ENCODE peak calls at places on chromosomes 6 and 20, in four cellular contexts. One of them, this sample, is unnamed.

GRCh38 chr20:63915471-63915870 is 20.5 kb downstream of the DNAJC5 start:
- DNase-seq in K562: no peak
- DNase-seq in GM12878: no peak
- DNase-seq in HepG2: no peak
- DNase-seq in this sample: no peak

GRCh38 chr6:47097092-47097945 is 55.2 kb upstream of the ADGRF1 start:
- DNase-seq in GM12878: peak
- DNase-seq in K562: peak
- DNase-seq in HepG2: peak
- DNase-seq in this sample: peak

GRCh38 chr6:52420668-52421358 is 671 bp downstream of the EFHC1 start:
- DNase-seq in GM12878: no peak
- DNase-seq in K562: peak
- DNase-seq in HepG2: peak
- DNase-seq in this sample: peak

GRCh38 chr6:83053678-83054077 is 12.0 kb downstream of the UBE3D start:
- DNase-seq in K562: peak
- DNase-seq in GM12878: no peak
- DNase-seq in HepG2: no peak
- DNase-seq in this sample: no peak

GRCh38 chr6:126341126-126341525 is 1.2 kb downstream of the CENPW start:
- DNase-seq in GM12878: no peak
- DNase-seq in HepG2: no peak
- DNase-seq in K562: no peak
- DNase-seq in this sample: no peak

GRCh38 chr6:51107769-51108203 is 289.1 kb downstream of the TFAP2B start:
- DNase-seq in K562: no peak
- DNase-seq in GM12878: no peak
- DNase-seq in HepG2: no peak
- DNase-seq in this sample: no peak

GRCh38 chr6:75449625-75450206 is 43.9 kb downstream of the FILIP1 start:
- DNase-seq in K562: no peak
- DNase-seq in GM12878: no peak
- DNase-seq in HepG2: no peak
- DNase-seq in this sample: no peak

GRCh38 chr20:16444056-16444777 is 129.0 kb downstream of the KIF16B start:
- DNase-seq in GM12878: no peak
- DNase-seq in K562: no peak
- DNase-seq in HepG2: no peak
- DNase-seq in this sample: no peak

GRCh38 chr6:167225903-167226508 is 65.1 kb upstream of the UNC93A start:
- DNase-seq in HepG2: no peak
- DNase-seq in GM12878: no peak
- DNase-seq in K562: no peak
- DNase-seq in this sample: peak

GRCh38 chr20:13262701-13263335 is 41.7 kb downstream of the ISM1 start:
- DNase-seq in K562: no peak
- DNase-seq in HepG2: no peak
- DNase-seq in GM12878: no peak
- DNase-seq in this sample: no peak

GRCh38 chr6:167566711-167567141 is 241.8 kb downstream of the TTLL2 start:
- DNase-seq in GM12878: no peak
- DNase-seq in K562: no peak
- DNase-seq in HepG2: no peak
- DNase-seq in this sample: no peak

GRCh38 chr6:43817192-43817591 is 47.2 kb downstream of the VEGFA start:
- DNase-seq in K562: peak
- DNase-seq in HepG2: peak
- DNase-seq in GM12878: no peak
- DNase-seq in this sample: peak

GRCh38 chr6:39153766-39154397 is 38.9 kb upstream of the SAYSD1 start:
- DNase-seq in HepG2: no peak
- DNase-seq in GM12878: no peak
- DNase-seq in K562: no peak
- DNase-seq in this sample: no peak

GRCh38 chr6:166106076-166106686 is 61.5 kb downstream of the TBXT start:
- DNase-seq in HepG2: peak
- DNase-seq in GM12878: peak
- DNase-seq in K562: peak
- DNase-seq in this sample: peak

GRCh38 chr20:12566596-12566995 is 442.2 kb upstream of the SPTLC3 start:
- DNase-seq in K562: no peak
- DNase-seq in HepG2: no peak
- DNase-seq in GM12878: no peak
- DNase-seq in this sample: no peak

GRCh38 chr6:112049051-112049799 is 4.7 kb upstream of the CCN6 start:
- DNase-seq in HepG2: peak
- DNase-seq in K562: no peak
- DNase-seq in GM12878: no peak
- DNase-seq in this sample: no peak

GRCh38 chr6:137811121-137811911 is 55.7 kb upstream of the TNFAIP3 start:
- DNase-seq in HepG2: peak
- DNase-seq in GM12878: peak
- DNase-seq in K562: peak
- DNase-seq in this sample: peak

GRCh38 chr6:42784739-42785498 is 3.1 kb downstream of the BICRAL start:
- DNase-seq in GM12878: no peak
- DNase-seq in K562: no peak
- DNase-seq in HepG2: no peak
- DNase-seq in this sample: no peak

GRCh38 chr6:144104898-144105487 is 9.6 kb upstream of the SF3B5 start:
- DNase-seq in GM12878: peak
- DNase-seq in K562: peak
- DNase-seq in HepG2: peak
- DNase-seq in this sample: peak

GRCh38 chr20:54067606-54068174 is 2.7 kb downstream of the BCAS1 start:
- DNase-seq in GM12878: peak
- DNase-seq in K562: peak
- DNase-seq in HepG2: peak
- DNase-seq in this sample: peak

GRCh38 chr20:34954905-34955231 is 738 bp downstream of the GSS start:
- DNase-seq in HepG2: peak
- DNase-seq in K562: peak
- DNase-seq in GM12878: no peak
- DNase-seq in this sample: peak

GRCh38 chr20:33733654-33734576 is 2.1 kb downstream of the ZNF341 start:
- DNase-seq in HepG2: peak
- DNase-seq in K562: no peak
- DNase-seq in GM12878: peak
- DNase-seq in this sample: peak

GRCh38 chr6:10146723-10147451 is 268.0 kb downstream of the TFAP2A start:
- DNase-seq in GM12878: peak
- DNase-seq in K562: peak
- DNase-seq in HepG2: peak
- DNase-seq in this sample: peak

GRCh38 chr6:22343864-22344263 is 47.0 kb upstream of the PRL start:
- DNase-seq in HepG2: no peak
- DNase-seq in K562: no peak
- DNase-seq in GM12878: no peak
- DNase-seq in this sample: peak

GRCh38 chr20:48783533-48784272 is 44.1 kb downstream of the PREX1 start:
- DNase-seq in GM12878: no peak
- DNase-seq in K562: no peak
- DNase-seq in HepG2: no peak
- DNase-seq in this sample: no peak

GRCh38 chr6:815348-815738 is 122.4 kb upstream of the EXOC2 start:
- DNase-seq in HepG2: peak
- DNase-seq in K562: peak
- DNase-seq in GM12878: no peak
- DNase-seq in this sample: no peak

GRCh38 chr20:33821270-33821836 is 10.2 kb downstream of the CHMP4B start:
- DNase-seq in GM12878: no peak
- DNase-seq in K562: no peak
- DNase-seq in HepG2: no peak
- DNase-seq in this sample: no peak

GRCh38 chr6:61751986-61752385 is 534.0 kb downstream of the KHDRBS2 start:
- DNase-seq in HepG2: no peak
- DNase-seq in K562: no peak
- DNase-seq in GM12878: no peak
- DNase-seq in this sample: no peak

GRCh38 chr20:45899041-45899835 is 8.1 kb downstream of the CTSA start:
- DNase-seq in K562: no peak
- DNase-seq in HepG2: no peak
- DNase-seq in GM12878: no peak
- DNase-seq in this sample: no peak

DNA sequence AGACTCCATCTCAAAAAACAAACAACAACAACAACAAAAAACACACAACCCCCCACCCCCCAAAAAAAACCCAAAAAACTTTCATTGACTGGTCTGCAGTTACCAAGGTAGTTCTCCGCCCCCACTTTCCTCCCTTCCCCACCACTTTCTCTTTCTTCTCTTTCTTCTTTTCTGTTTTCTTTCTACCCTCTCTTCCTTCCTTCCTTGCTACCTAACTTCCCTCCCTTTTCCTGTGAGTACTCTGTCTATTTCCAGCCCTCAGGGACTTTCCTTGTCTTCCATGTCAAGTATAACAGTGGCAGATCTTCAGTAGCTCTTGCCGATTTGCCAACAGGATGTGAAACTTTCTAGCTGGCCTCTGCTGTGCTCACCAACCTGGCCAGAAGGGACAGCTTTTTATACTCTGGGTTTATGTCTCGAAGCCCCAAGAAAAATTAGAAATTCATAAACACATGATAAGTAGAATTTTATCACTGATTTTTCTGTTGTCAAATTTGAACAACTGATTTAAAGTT is 399.5 kb downstream of the QKI start:
- DNase-seq in HepG2: no peak
- DNase-seq in K562: no peak
- DNase-seq in GM12878: peak
- DNase-seq in this sample: no peak
- TF ChIP-seq CREB1 in HepG2: no peak
- TF ChIP-seq CREB1 in K562: no peak
- TF ChIP-seq CREB1 in GM12878: no peak
- TF ChIP-seq CREB1 in this sample: no peak

GRCh38 chr6:33105916-33106871 is 30.4 kb downstream of the HLA-DPB1 start:
- DNase-seq in K562: no peak
- DNase-seq in GM12878: no peak
- DNase-seq in HepG2: no peak
- DNase-seq in this sample: no peak

GRCh38 chr6:33103776-33104175 is 28.0 kb downstream of the HLA-DPB1 start:
- DNase-seq in HepG2: no peak
- DNase-seq in K562: no peak
- DNase-seq in GM12878: no peak
- DNase-seq in this sample: no peak

GRCh38 chr6:33108307-33108706 is 32.5 kb downstream of the HLA-DPB1 start:
- DNase-seq in K562: no peak
- DNase-seq in HepG2: no peak
- DNase-seq in GM12878: no peak
- DNase-seq in this sample: no peak

GRCh38 chr6:33105386-33105785 is 29.6 kb downstream of the HLA-DPB1 start:
- DNase-seq in GM12878: no peak
- DNase-seq in K562: no peak
- DNase-seq in HepG2: no peak
- DNase-seq in this sample: no peak

DNA sequence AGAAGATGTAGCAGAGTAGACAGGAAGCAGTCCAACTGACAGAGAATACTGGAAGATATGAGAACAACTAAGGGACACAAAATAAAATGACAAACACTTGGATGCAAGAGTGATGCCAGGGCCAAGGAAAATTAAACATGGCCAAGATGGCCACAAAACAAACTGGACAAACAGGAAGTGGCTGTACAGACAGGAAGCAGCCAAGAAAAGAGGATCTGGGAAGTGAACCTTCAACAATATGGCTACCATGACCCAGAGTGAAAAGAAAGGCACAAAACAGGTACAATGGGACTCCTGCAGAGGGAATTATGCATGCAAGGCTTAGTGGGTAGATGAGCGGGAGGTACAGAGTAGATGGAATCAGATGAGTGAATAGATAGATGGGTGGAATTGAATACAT is 29.1 kb downstream of the HLA-DPB1 start:
- DNase-seq in K562: no peak
- DNase-seq in GM12878: no peak
- DNase-seq in HepG2: no peak
- DNase-seq in this sample: no peak
- TF ChIP-seq REST in K562: no peak
- TF ChIP-seq REST in GM12878: no peak
- TF ChIP-seq REST in HepG2: no peak
- TF ChIP-seq REST in this sample: no peak

DNA sequence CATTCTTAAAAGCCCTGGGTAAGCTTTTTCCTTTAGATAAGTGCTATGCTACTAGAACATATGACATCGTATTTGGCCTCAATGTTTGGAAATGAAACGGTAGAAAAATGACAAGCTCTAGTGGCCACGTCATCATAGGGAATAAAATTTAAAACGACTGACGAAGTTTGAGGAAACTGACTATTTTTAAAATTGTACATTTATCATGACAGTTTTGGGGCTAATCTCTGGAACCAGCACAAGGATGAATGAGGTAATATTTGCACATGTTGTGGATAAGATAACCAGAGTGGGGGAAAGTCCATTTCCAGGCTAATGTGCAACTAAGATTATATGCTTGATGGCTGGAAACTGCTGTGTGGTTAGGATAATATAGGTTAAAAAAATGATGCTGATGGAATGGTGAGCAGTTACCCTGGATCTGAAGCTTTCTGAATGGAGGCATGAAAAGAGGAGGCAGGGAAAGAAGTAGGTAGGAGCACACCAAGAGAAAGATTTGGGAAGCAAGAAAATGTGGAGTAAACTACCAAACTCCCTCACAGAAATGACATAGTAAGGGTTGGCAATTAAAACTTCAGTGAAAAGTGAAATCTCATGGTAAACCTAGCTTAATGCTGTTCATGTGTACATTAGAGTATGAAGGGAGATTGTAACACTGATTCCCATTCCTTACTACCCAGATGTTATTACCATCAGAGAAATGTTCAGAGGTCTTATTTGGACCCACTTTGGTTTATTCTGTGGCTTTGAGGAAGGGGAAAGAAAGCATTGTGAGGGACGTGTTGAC is 42.7 kb upstream of the CEP162 start:
- DNase-seq in HepG2: peak
- DNase-seq in K562: peak
- DNase-seq in GM12878: no peak
- DNase-seq in this sample: no peak
- TF ChIP-seq CREB1 in HepG2: peak
- TF ChIP-seq CREB1 in K562: peak
- TF ChIP-seq CREB1 in GM12878: no peak
- TF ChIP-seq CREB1 in this sample: no peak

DNA sequence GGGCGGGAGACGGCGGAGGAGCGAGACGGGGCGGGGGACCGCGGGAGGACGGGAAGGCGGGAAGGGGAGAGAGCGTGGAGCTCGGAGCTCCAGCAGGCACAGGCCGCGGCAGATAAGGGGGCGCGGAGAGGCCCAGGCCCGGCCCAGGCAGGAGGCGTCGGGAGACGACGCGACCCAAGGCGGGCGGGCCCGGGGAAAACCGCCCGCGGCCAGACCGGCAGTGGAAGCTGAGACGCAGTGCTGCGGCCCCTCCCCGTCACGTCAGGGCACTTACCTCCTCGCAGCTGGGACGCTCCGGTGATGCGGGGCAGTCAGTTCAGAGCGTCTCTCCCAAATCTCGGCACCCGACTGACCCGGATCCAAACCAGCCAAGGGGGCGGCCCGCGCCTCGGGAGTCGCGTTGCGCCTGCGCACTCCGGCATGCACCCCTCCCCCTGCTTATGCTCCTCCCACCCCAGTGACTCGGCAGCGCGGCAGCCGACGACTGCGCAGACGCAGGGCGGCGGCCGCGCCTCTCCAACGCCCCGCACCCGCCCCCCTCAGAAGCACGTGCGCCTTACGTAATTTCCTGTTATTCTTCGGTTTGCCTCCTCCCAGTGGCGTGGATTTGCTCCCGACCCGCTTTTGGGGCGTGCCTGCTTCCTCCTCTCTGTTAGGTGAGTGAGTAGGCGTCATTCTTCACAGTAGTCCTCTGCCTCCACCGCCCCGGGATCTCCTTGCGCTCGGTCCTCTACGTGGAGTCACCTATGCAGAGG is at the start of gene OSER1:
- DNase-seq in HepG2: peak
- DNase-seq in GM12878: peak
- DNase-seq in K562: peak
- DNase-seq in this sample: peak
- TF ChIP-seq REST in HepG2: peak
- TF ChIP-seq REST in GM12878: no peak
- TF ChIP-seq REST in K562: no peak
- TF ChIP-seq REST in this sample: no peak